ENCODE peak calls at places on chromosomes 16 and 17, in four cellular contexts. One of them, this sample, is unnamed.

GRCh38 chr17:16989230-16989952 is 17.5 kb upstream of the TNFRSF13B start:
- DNase-seq in NCI-H2081: no peak
- DNase-seq in NCI-H774: no peak
- DNase-seq in stimulated activated CD4-positive, alpha-beta T cell treated with anti-CD3 and anti-CD28 coated beads, Interleukin-2, amount 100 ng/mL, for 4 hours: no peak
- DNase-seq in this sample: no peak

GRCh38 chr16:7344806-7345416 is 12.3 kb downstream of the RBFOX1 start:
- DNase-seq in NCI-H2081: peak; percentile 35
- DNase-seq in NCI-H774: no peak
- DNase-seq in stimulated activated CD4-positive, alpha-beta T cell treated with anti-CD3 and anti-CD28 coated beads, Interleukin-2, amount 100 ng/mL, for 4 hours: no peak
- DNase-seq in this sample: no peak

GRCh38 chr16:83305092-83305491 is 502.7 kb upstream of the HSBP1 start:
- DNase-seq in NCI-H2081: no peak
- DNase-seq in stimulated activated CD4-positive, alpha-beta T cell treated with anti-CD3 and anti-CD28 coated beads, Interleukin-2, amount 100 ng/mL, for 4 hours: no peak
- DNase-seq in NCI-H774: no peak
- DNase-seq in this sample: no peak

GRCh38 chr17:18323007-18323406 is 7.9 kb downstream of the SMCR8 start:
- DNase-seq in NCI-H2081: no peak
- DNase-seq in stimulated activated CD4-positive, alpha-beta T cell treated with anti-CD3 and anti-CD28 coated beads, Interleukin-2, amount 100 ng/mL, for 4 hours: no peak
- DNase-seq in NCI-H774: no peak
- DNase-seq in this sample: no peak

GRCh38 chr16:3190949-3191353 is 2.9 kb downstream of the OR1F1 start:
- DNase-seq in stimulated activated CD4-positive, alpha-beta T cell treated with anti-CD3 and anti-CD28 coated beads, Interleukin-2, amount 100 ng/mL, for 4 hours: no peak
- DNase-seq in NCI-H774: no peak
- DNase-seq in NCI-H2081: no peak
- DNase-seq in this sample: no peak

GRCh38 chr17:77568540-77568939 is 390.0 kb upstream of the TNRC6C start:
- DNase-seq in NCI-H2081: no peak
- DNase-seq in stimulated activated CD4-positive, alpha-beta T cell treated with anti-CD3 and anti-CD28 coated beads, Interleukin-2, amount 100 ng/mL, for 4 hours: no peak
- DNase-seq in NCI-H774: no peak
- DNase-seq in this sample: no peak

GRCh38 chr16:12459401-12459791 is 344.3 kb downstream of the CPPED1 start:
- DNase-seq in stimulated activated CD4-positive, alpha-beta T cell treated with anti-CD3 and anti-CD28 coated beads, Interleukin-2, amount 100 ng/mL, for 4 hours: no peak
- DNase-seq in NCI-H2081: no peak
- DNase-seq in NCI-H774: no peak
- DNase-seq in this sample: peak; percentile 71

GRCh38 chr17:12579245-12579644 is 86.4 kb upstream of the MYOCD start:
- DNase-seq in NCI-H2081: no peak
- DNase-seq in NCI-H774: no peak
- DNase-seq in stimulated activated CD4-positive, alpha-beta T cell treated with anti-CD3 and anti-CD28 coated beads, Interleukin-2, amount 100 ng/mL, for 4 hours: no peak
- DNase-seq in this sample: no peak

GRCh38 chr17:13947499-13947898 is 121.8 kb upstream of the COX10 start:
- DNase-seq in stimulated activated CD4-positive, alpha-beta T cell treated with anti-CD3 and anti-CD28 coated beads, Interleukin-2, amount 100 ng/mL, for 4 hours: no peak
- DNase-seq in NCI-H774: no peak
- DNase-seq in NCI-H2081: no peak
- DNase-seq in this sample: no peak

GRCh38 chr17:4119299-4119698 is 23.5 kb downstream of the ZZEF1 start:
- DNase-seq in NCI-H2081: no peak
- DNase-seq in NCI-H774: no peak
- DNase-seq in stimulated activated CD4-positive, alpha-beta T cell treated with anti-CD3 and anti-CD28 coated beads, Interleukin-2, amount 100 ng/mL, for 4 hours: no peak
- DNase-seq in this sample: no peak

GRCh38 chr16:88472637-88473205 is 19.6 kb downstream of the ZFPM1 start:
- DNase-seq in NCI-H774: no peak
- DNase-seq in stimulated activated CD4-positive, alpha-beta T cell treated with anti-CD3 and anti-CD28 coated beads, Interleukin-2, amount 100 ng/mL, for 4 hours: no peak
- DNase-seq in NCI-H2081: no peak
- DNase-seq in this sample: no peak

GRCh38 chr17:62859146-62859545 is 51.0 kb upstream of the MARCHF10 start:
- DNase-seq in NCI-H774: no peak
- DNase-seq in NCI-H2081: no peak
- DNase-seq in stimulated activated CD4-positive, alpha-beta T cell treated with anti-CD3 and anti-CD28 coated beads, Interleukin-2, amount 100 ng/mL, for 4 hours: no peak
- DNase-seq in this sample: peak; percentile 57

This sample was measured in right atrium auricular region.